ENCODE peak calls at places on chromosome 4, in seven cellular contexts. I, Y, D, M, L, G and R are unnamed samples.

GRCh38 chr4:73762409-73762808 is 22.0 kb downstream of the CXCL8 start:
- DNase-seq in I (no peak), Y (no peak), D (no peak), M (no peak), L (no peak), G (no peak), R (no peak)

GRCh38 chr4:94559351-94559806 is 107.6 kb downstream of the PDLIM5 start:
- DNase-seq in I (no peak), Y (no peak), D (peak), M (no peak), L (no peak), G (no peak), R (no peak)

GRCh38 chr4:113637363-113637762 is 124.2 kb downstream of the CAMK2D start:
- DNase-seq in I (no peak), Y (no peak), D (no peak), M (no peak), L (no peak), G (no peak), R (no peak)

GRCh38 chr4:41290486-41290885 is 33.8 kb downstream of the UCHL1 start:
- DNase-seq in I (no peak), Y (no peak), D (no peak), M (no peak), L (peak), G (no peak), R (peak)

GRCh38 chr4:125115941-125116340 is 198.8 kb upstream of the FAT4 start:
- DNase-seq in I (no peak), Y (no peak), D (peak), M (no peak), L (no peak), G (no peak), R (no peak)

GRCh38 chr4:53489279-53489889 is 101.9 kb downstream of the LNX1 start:
- DNase-seq in I (no peak), Y (no peak), D (peak), M (no peak), L (no peak), G (no peak), R (no peak)

GRCh38 chr4:912548-913279 is 19.4 kb downstream of the GAK start:
- DNase-seq in I (no peak), Y (peak), D (no peak), M (no peak), L (peak), G (no peak), R (no peak)

GRCh38 chr4:128979934-128980333 is 113.4 kb downstream of the SCLT1 start:
- DNase-seq in I (no peak), Y (no peak), D (peak), M (no peak), L (no peak), G (no peak), R (no peak)

GRCh38 chr4:151641983-151642382 is 118.8 kb downstream of the GATB start:
- DNase-seq in I (no peak), Y (no peak), D (no peak), M (no peak), L (no peak), G (no peak), R (no peak)

GRCh38 chr4:148831945-148832344 is 389.7 kb upstream of the NR3C2 start:
- DNase-seq in I (no peak), Y (no peak), D (peak), M (no peak), L (no peak), G (no peak), R (no peak)

GRCh38 chr4:20639346-20639745 is 60.9 kb upstream of the PACRGL start:
- DNase-seq in I (no peak), Y (no peak), D (no peak), M (no peak), L (no peak), G (no peak), R (no peak)

GRCh38 chr4:75672461-75673026 is 667 bp downstream of the G3BP2 start:
- DNase-seq in I (peak), Y (no peak), D (peak), M (peak), L (peak), G (peak), R (peak)

GRCh38 chr4:113760852-113761681 is 471 bp downstream of the CAMK2D start:
- DNase-seq in I (peak), Y (peak), D (peak), M (peak), L (peak), G (peak), R (peak)

GRCh38 chr4:126004936-126005335 is 690.2 kb downstream of the FAT4 start:
- DNase-seq in I (no peak), Y (no peak), D (peak), M (no peak), L (no peak), G (no peak), R (no peak)

GRCh38 chr4:8185280-8185679 is 13.8 kb upstream of the SH3TC1 start:
- DNase-seq in I (no peak), Y (peak), D (peak), M (no peak), L (peak), G (no peak), R (no peak)

GRCh38 chr4:154082760-154083530 is 294.1 kb upstream of the SFRP2 start:
- DNase-seq in I (no peak), Y (peak), D (peak), M (no peak), L (no peak), G (peak), R (no peak)

GRCh38 chr4:142567199-142567598 is 278.9 kb downstream of the INPP4B start:
- DNase-seq in I (peak), Y (peak), D (no peak), M (peak), L (no peak), G (no peak), R (no peak)

GRCh38 chr4:119746951-119747350 is 118.3 kb upstream of the PDE5A start:
- DNase-seq in I (no peak), Y (no peak), D (peak), M (no peak), L (no peak), G (no peak), R (peak)

GRCh38 chr4:3747582-3747906 is 18.6 kb upstream of the ADRA2C start:
- DNase-seq in I (no peak), Y (peak), D (no peak), M (no peak), L (no peak), G (peak), R (no peak)

GRCh38 chr4:183797445-183798248 is 107.5 kb upstream of the STOX2 start:
- DNase-seq in I (no peak), Y (peak), D (peak), M (peak), L (peak), G (peak), R (peak)

GRCh38 chr4:129176864-129177263 is 80.9 kb downstream of the C4orf33 start:
- DNase-seq in I (no peak), Y (no peak), D (no peak), M (no peak), L (no peak), G (no peak), R (no peak)

GRCh38 chr4:11765849-11766453 is 337.3 kb upstream of the HS3ST1 start:
- DNase-seq in I (no peak), Y (peak), D (peak), M (peak), L (no peak), G (peak), R (no peak)

GRCh38 chr4:181213562-181213961 is 1029.6 kb upstream of the TENM3 start:
- DNase-seq in I (no peak), Y (no peak), D (no peak), M (no peak), L (no peak), G (no peak), R (no peak)

GRCh38 chr4:156109943-156110925 is 156.6 kb upstream of the CTSO start:
- DNase-seq in I (no peak), Y (peak), D (peak), M (no peak), L (no peak), G (no peak), R (no peak)